ENCODE peak calls at places on chromosomes 4 and X, in four cellular contexts. Z is fibroblast of lung, K is germinal center, I is fibroblast of pulmonary artery. C is an unnamed sample.

GRCh38 chrX:85288992-85289723 is 45.4 kb downstream of the ZNF711 start:
- DNase-seq in K (no peak), Z (no peak), I (no peak), C (no peak)

GRCh38 chr4:36172650-36173049 is 71.7 kb downstream of the ARAP2 start:
- DNase-seq in I (no peak), Z (no peak), K (no peak), C (no peak)

GRCh38 chr4:76969941-76970529 is 20.5 kb downstream of the SEPTIN11 start:
- DNase-seq in I (no peak), Z (no peak), K (no peak), C (no peak)

GRCh38 chr4:67393699-67394281 is 151.5 kb downstream of the CENPC start:
- DNase-seq in I (peak), Z (peak), K (peak), C (no peak)

GRCh38 chrX:45807572-45808425 is 607.1 kb upstream of the DIPK2B start:
- DNase-seq in I (peak), K (no peak), Z (peak), C (no peak)

GRCh38 chrX:119477812-119478232 is 9.6 kb downstream of the SLC25A5 start:
- DNase-seq in Z (peak), K (no peak), I (peak), C (peak)

GRCh38 chrX:101973066-101973465 is 41.2 kb upstream of the ZMAT1 start:
- DNase-seq in I (no peak), K (no peak), Z (no peak), C (no peak)

GRCh38 chr4:137861682-137862081 is 329.4 kb upstream of the PCDH18 start:
- DNase-seq in I (peak), Z (no peak), K (no peak), C (no peak)

GRCh38 chrX:45505214-45505613 is 304.5 kb upstream of the DIPK2B start:
- DNase-seq in K (no peak), I (peak), Z (peak), C (no peak)

GRCh38 chr4:101818362-101818761 is 27.8 kb downstream of the BANK1 start:
- DNase-seq in I (peak), Z (peak), K (no peak), C (no peak)

GRCh38 chr4:47071863-47072441 is 40.6 kb downstream of the GABRB1 start:
- DNase-seq in I (peak), K (no peak), Z (peak), C (no peak)

GRCh38 chrX:46941341-46941740 is 29.1 kb downstream of the JADE3 start:
- DNase-seq in Z (peak), I (no peak), K (no peak), C (no peak)

GRCh38 chrX:154751121-154751668 is 318 bp upstream of the GAB3 start:
- DNase-seq in Z (no peak), I (no peak), K (peak), C (no peak)

GRCh38 chr4:1410491-1411325 is 4.5 kb upstream of the NKX1-1 start:
- DNase-seq in I (peak), K (peak), Z (peak), C (peak)